ENCODE peak calls at places on chromosome 3, in ten cellular contexts. B is activated CD8-positive, alpha-beta memory T cell treated with anti-CD3 and anti-CD28 coated beads, Interleukin-2, amount 50 U/mL, for 48 hours; G is activated CD4-positive, alpha-beta T cell treated with anti-CD3 and anti-CD28 coated beads for 24 hours; F is left ventricle myocardium inferior; N is NCI-H2081; I is type B pancreatic cell; R is astrocyte of the cerebellum; C is H9; H is stimulated activated CD4-positive, alpha-beta T cell treated with anti-CD3 and anti-CD28 coated beads, Interleukin-4, amount 100 ng/mL, for 1 hour; U is AG20443. Y is an unnamed sample.
A peak's percentile ranks its signal among the peaks of the same experiment; 100 is the strongest.

GRCh38 chr3:128145279-128145678 is 8.0 kb upstream of the EEFSEC start:
- DNase-seq in F (peak; percentile 37), B (no peak), N (no peak), I (no peak), U (no peak), H (no peak), C (no peak), R (no peak), G (no peak), Y (no peak)

GRCh38 chr3:53483821-53484220 is 10.6 kb upstream of the CACNA1D start:
- DNase-seq in F (no peak), I (no peak), G (no peak), N (no peak), R (no peak), U (no peak), C (no peak), H (no peak), B (no peak), Y (no peak)

GRCh38 chr3:63791974-63792373 is 27.1 kb upstream of the C3orf49 start:
- DNase-seq in U (peak; percentile 67), I (no peak), R (peak; percentile 24), B (no peak), C (no peak), N (peak; percentile 5), G (no peak), F (no peak), H (no peak), Y (peak; percentile 22)

GRCh38 chr3:119630562-119631329 is 29.6 kb downstream of the POPDC2 start:
- DNase-seq in U (peak; percentile 84), H (no peak), G (no peak), I (no peak), B (no peak), N (no peak), R (no peak), C (no peak), F (no peak), Y (no peak)

GRCh38 chr3:67018105-67018788 is 20.1 kb downstream of the KBTBD8 start:
- DNase-seq in U (no peak), N (no peak), F (peak; percentile 61), I (no peak), G (no peak), C (no peak), R (no peak), H (no peak), B (no peak), Y (no peak)

GRCh38 chr3:385151-385550 is 188.6 kb downstream of the CHL1 start:
- DNase-seq in U (no peak), F (no peak), H (no peak), R (no peak), G (no peak), I (no peak), N (no peak), C (no peak), B (no peak), Y (no peak)

GRCh38 chr3:69805491-69805890 is 66.2 kb downstream of the MITF start:
- DNase-seq in N (no peak), R (no peak), C (no peak), G (no peak), B (no peak), U (no peak), H (no peak), I (no peak), F (no peak), Y (no peak)

GRCh38 chr3:156608601-156609000 is 53.7 kb upstream of the SSR3 start:
- DNase-seq in R (no peak), I (no peak), B (no peak), C (no peak), F (no peak), H (no peak), N (no peak), G (no peak), U (no peak), Y (no peak)

GRCh38 chr3:183745300-183746098 is 47.9 kb downstream of the YEATS2 start:
- DNase-seq in G (no peak), R (peak; percentile 6), N (no peak), U (peak; percentile 12), B (no peak), F (no peak), H (no peak), I (no peak), C (peak; percentile 39), Y (peak; percentile 66)

GRCh38 chr3:66986406-66986805 is 11.7 kb upstream of the KBTBD8 start:
- DNase-seq in N (no peak), C (no peak), U (no peak), B (no peak), F (no peak), I (no peak), G (no peak), R (no peak), H (no peak), Y (no peak)

GRCh38 chr3:13112521-13113345 is 39.5 kb upstream of the IQSEC1 start:
- DNase-seq in F (peak; percentile 7), I (no peak), C (no peak), B (no peak), N (no peak), U (no peak), R (no peak), G (no peak), H (no peak), Y (no peak)

GRCh38 chr3:88626426-88627120 is 476.8 kb downstream of the C3orf38 start:
- DNase-seq in U (no peak), F (no peak), G (no peak), N (peak; percentile 29), I (no peak), B (no peak), H (no peak), R (no peak), C (no peak), Y (no peak)

GRCh38 chr3:186705882-186706780 is 11.0 kb upstream of the KNG1 start:
- DNase-seq in U (no peak), G (peak; percentile 10), H (peak; percentile 4), F (no peak), B (peak; percentile 64), C (no peak), I (no peak), R (no peak), N (no peak), Y (no peak)

GRCh38 chr3:130971208-130971607 is 55.4 kb downstream of the ASTE1 start:
- DNase-seq in N (no peak), U (no peak), G (no peak), I (no peak), R (no peak), C (no peak), H (no peak), B (no peak), F (no peak), Y (no peak)

GRCh38 chr3:56005196-56005805 is 463.0 kb downstream of the ERC2 start:
- DNase-seq in I (no peak), N (no peak), H (no peak), C (no peak), U (no peak), B (no peak), G (no peak), F (no peak), R (peak; percentile 57), Y (no peak)

GRCh38 chr3:156258301-156258700 is 137.9 kb downstream of the KCNAB1 start:
- DNase-seq in R (no peak), C (no peak), G (no peak), B (no peak), I (no peak), H (no peak), U (no peak), N (no peak), F (no peak), Y (no peak)

GRCh38 chr3:59809750-59810444 is 760.1 kb upstream of the CFAP20DC start:
- DNase-seq in N (peak; percentile 37), H (no peak), G (no peak), F (no peak), I (no peak), C (no peak), B (no peak), U (peak; percentile 33), R (peak; percentile 55), Y (no peak)

GRCh38 chr3:21846976-21847375 is 96.0 kb upstream of the ZNF385D start:
- DNase-seq in B (no peak), C (no peak), G (no peak), F (no peak), N (no peak), R (no peak), I (no peak), U (no peak), H (no peak), Y (no peak)

GRCh38 chr3:123048480-123049237 is 18.2 kb upstream of the PDIA5 start:
- DNase-seq in C (no peak), R (no peak), I (no peak), N (no peak), B (no peak), F (no peak), U (no peak), H (no peak), G (no peak), Y (no peak)

GRCh38 chr3:99681512-99681911 is 43.1 kb downstream of the COL8A1 start:
- DNase-seq in B (no peak), I (no peak), G (no peak), C (no peak), F (no peak), U (no peak), R (no peak), N (no peak), H (no peak), Y (no peak)

GRCh38 chr3:10142707-10143560 is 1.4 kb downstream of the VHL start:
- DNase-seq in U (no peak), C (peak; percentile 36), G (no peak), I (no peak), B (no peak), R (no peak), N (peak; percentile 34), H (no peak), F (no peak), Y (no peak)

GRCh38 chr3:123120546-123120945 is 53.7 kb downstream of the PDIA5 start:
- DNase-seq in C (no peak), G (no peak), I (no peak), B (no peak), F (no peak), H (no peak), N (no peak), R (no peak), U (no peak), Y (no peak)

GRCh38 chr3:69445498-69445897 is 59.6 kb upstream of the FRMD4B start:
- DNase-seq in G (no peak), H (no peak), I (no peak), R (no peak), N (no peak), F (no peak), C (no peak), B (no peak), U (no peak), Y (no peak)

GRCh38 chr3:66938338-66938963 is 59.7 kb upstream of the KBTBD8 start:
- DNase-seq in N (peak; percentile 65), C (peak; percentile 69), U (peak; percentile 66), F (no peak), B (no peak), G (peak; percentile 11), I (no peak), R (peak; percentile 49), H (no peak), Y (peak; percentile 14)

GRCh38 chr3:193673845-193674244 is 80.8 kb downstream of the OPA1 start:
- DNase-seq in G (no peak), I (no peak), H (no peak), U (no peak), R (no peak), C (no peak), N (no peak), F (no peak), B (no peak), Y (no peak)

GRCh38 chr3:57557088-57557537 is 1.0 kb downstream of the PDE12 start:
- DNase-seq in G (no peak), I (no peak), H (peak; percentile 13), B (peak; percentile 76), R (no peak), C (peak; percentile 49), F (no peak), U (peak; percentile 53), N (peak; percentile 31), Y (no peak)

GRCh38 chr3:40358454-40358853 is 28.5 kb upstream of the ENTPD3 start:
- DNase-seq in G (no peak), F (no peak), N (no peak), I (no peak), R (no peak), B (no peak), C (no peak), U (no peak), H (no peak), Y (no peak)

GRCh38 chr3:73353661-73354217 is 271.0 kb downstream of the PDZRN3 start:
- DNase-seq in R (no peak), U (peak; percentile 50), F (no peak), G (no peak), B (no peak), I (no peak), N (no peak), C (no peak), H (no peak), Y (peak; percentile 12)